ENCODE peak calls at places on chromosomes 1 and 21, in four cellular contexts. Z is stimulated activated naive B cell treated with anti-CD40 and anti-IgM and Interleukin-4, amounts not matched to agents 10 μg/mL and 1 μg/mL and 100 μg/mL, for 72 hours; X is skeletal muscle cell; J is central memory CD4-positive, alpha-beta T cell. K is an unnamed sample.

GRCh38 chr1:39671433-39671792 is 494 bp downstream of the NT5C1A start:
- DNase-seq in X (no peak), Z (no peak), J (no peak), K (no peak)

GRCh38 chr1:79603862-79604261 is 597.3 kb upstream of the ADGRL4 start:
- DNase-seq in J (no peak), Z (no peak), X (peak; percentile 56), K (no peak)

GRCh38 chr1:87983841-87984240 is 655.2 kb downstream of the LMO4 start:
- DNase-seq in J (no peak), Z (no peak), X (no peak), K (no peak)

GRCh38 chr1:190608282-190608681 is 130.6 kb upstream of the BRINP3 start:
- DNase-seq in Z (no peak), X (no peak), J (no peak), K (no peak)

GRCh38 chr21:26756491-26757159 is 88.6 kb downstream of the ADAMTS1 start:
- DNase-seq in Z (no peak), X (peak; percentile 67), J (no peak), K (no peak)

GRCh38 chr1:178768423-178768822 is 43.4 kb downstream of the RALGPS2 start:
- DNase-seq in Z (no peak), J (peak; percentile 24), X (no peak), K (no peak)

GRCh38 chr1:147635342-147635741 is 35.0 kb downstream of the ACP6 start:
- DNase-seq in J (no peak), X (no peak), Z (no peak), K (no peak)

GRCh38 chr1:162538815-162539431 is 22.6 kb upstream of the UAP1 start:
- DNase-seq in J (no peak), X (peak; percentile 55), Z (no peak), K (no peak)

GRCh38 chr1:41468082-41468762 is 16.3 kb downstream of the EDN2 start:
- DNase-seq in X (no peak), J (no peak), Z (no peak), K (no peak)

K was measured in CD8-positive, alpha-beta T cell.